ENCODE peak calls at places on chromosomes 13 and 19, in ten cellular contexts. Q is small intestine; T is naive thymus-derived CD4-positive, alpha-beta T cell; W is esophagus squamous epithelium; N is Caco-2; H is CD8-positive, alpha-beta memory T cell; P is breast epithelium; I is thoracic aorta; V is MM.1S; U is pancreas. X is an unnamed sample.

GRCh38 chr19:47056416-47056815 is 8.0 kb upstream of the TMEM160 start:
- DNase-seq in U (no peak), Q (no peak), T (no peak), H (no peak), N (no peak), I (no peak), P (no peak), W (no peak), V (no peak), X (no peak)

GRCh38 chr19:46782355-46783019 is 5.9 kb downstream of the SLC1A5 start:
- DNase-seq in N (no peak), W (no peak), U (no peak), Q (no peak), T (no peak), P (no peak), I (no peak), H (no peak), V (no peak), X (no peak)

GRCh38 chr19:7866399-7867091 is 7.6 kb downstream of the PRR36 start:
- DNase-seq in V (no peak), H (no peak), P (no peak), U (no peak), T (no peak), Q (no peak), N (no peak), W (no peak), I (no peak), X (no peak)

GRCh38 chr13:94079876-94080275 is 399.6 kb downstream of the DCT start:
- DNase-seq in U (no peak), I (no peak), Q (no peak), T (no peak), W (no peak), H (no peak), N (no peak), P (no peak), V (no peak), X (no peak)

GRCh38 chr19:8244442-8244841 is 35.3 kb downstream of the CERS4 start:
- DNase-seq in T (no peak), V (no peak), H (no peak), P (no peak), Q (no peak), I (no peak), W (no peak), U (no peak), N (peak; percentile 30), X (no peak)

GRCh38 chr19:38319421-38320258 is at the start of gene KCNK6:
- DNase-seq in I (no peak), T (peak; percentile 31), U (peak; percentile 53), W (no peak), H (peak; percentile 50), Q (peak; percentile 65), P (peak; percentile 44), V (no peak), N (peak; percentile 45), X (peak; percentile 46)

GRCh38 chr13:58247080-58247479 is 615.5 kb downstream of the PCDH17 start:
- DNase-seq in V (no peak), H (no peak), P (no peak), N (no peak), W (no peak), Q (no peak), U (no peak), I (no peak), T (no peak), X (no peak)

GRCh38 chr19:55777528-55777927 is 8.6 kb downstream of the RFPL4AL1 start:
- DNase-seq in N (peak; percentile 41), H (no peak), T (no peak), I (no peak), V (peak; percentile 42), U (no peak), W (no peak), Q (no peak), P (no peak), X (no peak)

GRCh38 chr13:98004107-98004506 is 50.6 kb downstream of the IPO5 start:
- DNase-seq in U (no peak), Q (no peak), V (no peak), P (no peak), T (no peak), H (no peak), N (no peak), W (no peak), I (no peak), X (no peak)

DNA sequence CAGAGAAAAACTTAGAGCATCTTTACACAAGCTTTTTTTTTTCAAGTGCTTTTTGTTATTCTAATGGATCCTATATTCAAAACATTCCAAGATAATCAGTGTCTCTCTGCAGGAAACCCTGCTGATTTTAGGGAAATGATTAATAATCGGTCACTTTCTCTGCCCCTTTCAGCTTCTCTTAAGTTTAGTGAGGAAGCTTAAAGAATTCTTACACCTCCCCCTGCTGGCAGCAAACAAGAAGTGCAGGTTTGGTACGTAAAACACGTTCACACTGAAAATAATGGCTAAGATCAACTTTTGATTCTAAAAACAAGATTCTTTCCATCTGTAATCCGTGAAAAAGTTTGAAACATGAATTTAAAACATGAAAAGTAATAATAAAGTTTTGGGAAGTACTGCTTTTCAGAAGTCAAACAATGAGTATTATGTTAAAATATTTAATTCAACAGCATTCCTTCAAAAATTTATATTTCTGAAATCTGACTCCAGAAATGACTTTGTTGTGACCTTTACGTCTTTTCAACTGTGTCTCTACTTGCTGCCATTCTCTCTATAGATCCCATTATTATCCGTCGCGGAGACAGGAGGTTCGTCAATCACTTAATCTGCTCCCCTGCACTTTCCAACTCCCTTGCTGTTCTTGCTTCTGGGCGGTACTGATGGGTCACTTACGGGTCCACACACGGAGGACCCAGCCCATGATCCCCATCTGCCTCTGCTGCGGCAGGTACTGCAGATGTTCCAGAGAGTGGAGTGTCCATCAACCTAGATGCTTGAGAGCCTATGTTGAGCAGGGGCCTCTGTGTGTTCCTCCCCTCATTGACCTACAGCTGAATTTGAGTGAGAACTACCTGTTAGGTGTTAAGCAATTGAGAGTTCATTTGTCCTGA is 203.1 kb upstream of the EDNRB start:
- DNase-seq in T (peak; percentile 37), W (no peak), H (no peak), N (peak; percentile 55), Q (peak; percentile 37), U (peak; percentile 36), V (peak; percentile 73), P (no peak), I (no peak), X (no peak)
- H3K4me3 ChIP-seq in T (no peak overlapping the region), W (no peak overlapping the region), H (no peak overlapping the region), N (no peak overlapping the region), Q (no peak overlapping the region), U (no peak overlapping the region), V (no peak overlapping the region), P (no peak overlapping the region), I (no peak overlapping the region), X (no peak overlapping the region)

DNA sequence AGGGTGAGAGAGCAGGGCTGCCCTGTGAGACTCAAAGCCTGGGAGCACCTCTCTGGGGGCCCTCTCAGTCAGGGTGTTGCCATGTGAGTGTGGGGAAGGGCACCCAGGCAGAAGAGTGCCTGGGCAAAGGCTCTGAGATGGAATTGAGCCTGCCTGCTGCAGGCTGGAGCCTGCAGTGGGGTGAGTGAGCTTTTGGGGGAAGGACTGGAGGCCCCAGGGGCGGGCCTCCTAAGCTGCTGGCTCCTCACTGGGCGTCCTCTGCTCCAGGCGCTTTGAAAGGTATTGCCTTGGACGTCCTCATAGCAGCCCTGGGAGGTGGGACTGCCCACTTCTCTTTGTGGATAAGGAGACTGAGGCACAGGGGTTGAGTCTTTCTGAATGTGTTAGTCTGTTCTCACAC is 60.3 kb downstream of the ARHGEF7 start:
- DNase-seq in P (no peak), N (no peak), Q (no peak), I (no peak), V (no peak), U (no peak), T (no peak), H (no peak), W (no peak), X (no peak)
- H3K4me1 ChIP-seq in P (peaks cover 6% of the 10 kb centered on the region), N (no peaks in the 10 kb centered on the region), Q (peaks cover 13% of the 10 kb centered on the region), I (peaks cover 96% of the 10 kb centered on the region), V (no peaks in the 10 kb centered on the region), U (peaks cover 11% of the 10 kb centered on the region), T (peaks cover 73% of the 10 kb centered on the region), H (peaks cover 77% of the 10 kb centered on the region), W (peaks cover 14% of the 10 kb centered on the region), X (no peaks in the 10 kb centered on the region)

GRCh38 chr19:40688294-40688693 is 2.2 kb downstream of the NUMBL start:
- DNase-seq in H (no peak), Q (no peak), U (no peak), T (no peak), N (no peak), P (no peak), V (no peak), W (no peak), I (no peak), X (no peak)
- H3K4me3 ChIP-seq in H (no peak overlapping the region), Q (no peak overlapping the region), U (no peak overlapping the region), T (no peak overlapping the region), N (no peak overlapping the region), P (peak overlapping the region; percentile 94), V (no peak overlapping the region), W (peak overlapping the region; percentile 86), I (peak overlapping the region; percentile 96), X (no peak overlapping the region)

GRCh38 chr19:11091343-11092153 is 2.3 kb downstream of the LDLR start:
- DNase-seq in T (peak; percentile 47), U (peak; percentile 74), V (no peak), N (peak; percentile 73), I (peak; percentile 57), H (peak; percentile 61), W (no peak), P (peak; percentile 95), Q (peak; percentile 83), X (peak; percentile 80)

GRCh38 chr19:11089254-11090013 is at the start of gene LDLR:
- DNase-seq in Q (peak; percentile 97), U (peak; percentile 89), N (peak; percentile 92), V (peak; percentile 95), H (peak; percentile 68), P (peak; percentile 90), I (peak; percentile 71), T (peak; percentile 69), W (no peak), X (peak; percentile 86)

GRCh38 chr19:11092181-11092538 is 2.9 kb downstream of the LDLR start:
- DNase-seq in I (no peak), U (no peak), W (no peak), P (no peak), T (no peak), Q (peak; percentile 73), H (peak; percentile 39), V (no peak), N (peak; percentile 34), X (peak; percentile 91)

GRCh38 chr19:11088508-11089253 is 582 bp upstream of the LDLR start:
- DNase-seq in W (no peak), T (no peak), N (no peak), H (no peak), U (no peak), I (no peak), Q (peak; percentile 48), P (no peak), V (no peak), X (no peak)

DNA sequence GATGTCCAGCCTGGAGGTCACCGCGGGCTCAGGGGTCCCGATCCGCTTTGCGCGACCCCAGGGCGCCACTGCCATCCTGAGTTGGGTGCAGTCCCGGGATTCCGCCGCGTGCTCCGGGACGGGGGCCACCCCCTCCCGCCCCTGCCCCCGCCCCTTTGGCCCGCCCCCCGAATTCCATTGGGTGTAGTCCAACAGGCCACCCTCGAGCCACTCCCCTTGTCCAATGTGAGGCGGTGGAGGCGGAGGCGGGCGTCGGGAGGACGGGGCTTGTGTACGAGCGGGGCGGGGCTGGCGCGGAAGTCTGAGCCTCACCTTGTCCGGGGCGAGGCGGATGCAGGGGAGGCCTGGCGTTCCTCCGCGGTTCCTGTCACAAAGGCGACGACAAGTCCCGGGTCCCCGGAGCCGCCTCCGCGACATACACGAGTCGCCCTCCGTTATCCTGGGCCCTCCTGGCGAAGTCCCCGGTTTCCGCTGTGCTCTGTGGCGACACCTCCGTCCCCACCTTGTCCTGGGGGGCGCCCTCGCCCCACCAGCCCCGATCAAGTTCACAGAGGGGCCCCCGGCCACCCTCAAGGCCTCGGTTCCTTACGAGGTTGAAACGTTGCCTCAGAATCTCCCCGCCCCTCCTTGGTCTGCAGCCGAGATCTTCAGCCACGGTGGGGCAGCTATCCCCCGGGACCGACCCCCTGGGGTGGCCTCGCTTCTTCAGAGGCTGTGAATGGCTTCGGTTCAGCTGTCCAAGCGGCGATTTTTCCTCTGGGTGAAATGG is 1.2 kb downstream of the LDLR start:
- DNase-seq in Q (peak; percentile 99), I (peak; percentile 97), H (peak; percentile 96), W (peak; percentile 88), T (peak; percentile 95), P (peak; percentile 99), V (peak; percentile 98), U (peak; percentile 97), N (peak; percentile 96), X (peak; percentile 93)
- H3K4me1 ChIP-seq in Q (peaks cover 12% of the 10 kb centered on the region), I (peaks cover 61% of the 10 kb centered on the region), H (peaks cover 57% of the 10 kb centered on the region), W (peaks cover 44% of the 10 kb centered on the region), T (peaks cover 26% of the 10 kb centered on the region), P (peaks cover 12% of the 10 kb centered on the region), V (peaks cover 37% of the 10 kb centered on the region), U (peaks cover 64% of the 10 kb centered on the region), N (peaks cover 42% of the 10 kb centered on the region), X (peaks cover 69% of the 10 kb centered on the region)